ENCODE peak calls at places on chromosomes 2 and 18, in ten cellular contexts. A is left lung, G is OCI-LY7, C is hepatocyte, J is DND-41, I is A549, O is lung, S is Panc1, V is adrenal gland, T is mucosa of descending colon. R is an unnamed sample.
A peak's percentile ranks its signal among the peaks of the same experiment; 100 is the strongest.

GRCh38 chr2:3778841-3779505 is 75.6 kb downstream of the DCDC2C start:
- DNase-seq in A (peak; percentile 71), G (no peak), C (no peak), J (no peak), I (no peak), O (no peak), S (no peak), V (no peak), T (no peak), R (no peak)

GRCh38 chr2:116924509-116924908 is 890.0 kb upstream of the DDX18 start:
- DNase-seq in A (no peak), G (no peak), C (no peak), J (no peak), I (no peak), O (no peak), S (no peak), V (no peak), T (no peak), R (no peak)

GRCh38 chr18:76212958-76213357 is 282.1 kb downstream of the ZNF516 start:
- DNase-seq in A (no peak), G (peak; percentile 63), C (no peak), J (peak; percentile 81), I (no peak), O (no peak), S (no peak), V (no peak), T (no peak), R (no peak)

GRCh38 chr18:59616501-59616900 is 80.7 kb downstream of the CCBE1 start:
- DNase-seq in A (no peak), G (no peak), C (no peak), J (no peak), I (no peak), O (no peak), S (no peak), V (no peak), T (no peak), R (no peak)

GRCh38 chr18:46386788-46387187 is 270.2 kb downstream of the LOXHD1 start:
- DNase-seq in A (no peak), G (no peak), C (no peak), J (no peak), I (no peak), O (no peak), S (no peak), V (no peak), T (no peak), R (no peak)

GRCh38 chr2:1068832-1069231 is 118.2 kb downstream of the SNTG2 start:
- DNase-seq in A (no peak), G (no peak), C (no peak), J (no peak), I (no peak), O (no peak), S (no peak), V (no peak), T (no peak), R (no peak)

GRCh38 chr2:72988041-72988440 is 70.7 kb downstream of the EMX1 start:
- DNase-seq in A (no peak), G (no peak), C (no peak), J (no peak), I (no peak), O (no peak), S (no peak), V (no peak), T (no peak), R (no peak)

GRCh38 chr2:109616184-109616583 is 2.0 kb downstream of the SOWAHC start:
- DNase-seq in A (no peak), G (no peak), C (no peak), J (no peak), I (no peak), O (no peak), S (no peak), V (no peak), T (no peak), R (no peak)

DNA sequence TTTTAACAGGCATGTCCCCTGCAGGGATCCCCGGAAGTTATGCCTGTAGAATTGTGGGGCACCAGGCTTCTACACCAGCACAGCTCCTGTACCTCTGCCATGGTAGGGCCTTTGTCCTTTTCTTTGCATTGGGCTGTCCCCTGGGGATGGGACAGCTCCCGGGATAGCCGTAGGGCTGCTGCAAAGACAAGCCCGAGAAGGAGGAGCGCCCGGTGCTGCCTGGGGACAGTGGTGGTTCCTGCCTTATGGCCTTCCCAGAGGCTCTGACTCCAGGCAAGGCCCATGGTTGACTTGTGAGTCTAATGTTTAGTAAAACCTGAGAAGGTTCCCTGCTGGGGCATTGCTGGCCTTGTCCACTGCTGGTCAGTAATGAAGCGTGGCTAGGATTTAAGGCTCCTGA is 30.9 kb downstream of the TMEM37 start:
- DNase-seq in A (no peak), G (no peak), C (no peak), J (no peak), I (no peak), O (no peak), S (no peak), V (no peak), T (no peak), R (no peak)
- TF ChIP-seq CTCF in A (no peak), G (no peak), C (no peak), J (no peak), I (no peak), O (no peak), S (no peak), V (no peak), T (no peak), R (no peak)

GRCh38 chr2:64748147-64748546 is 94.4 kb upstream of the SERTAD2 start:
- DNase-seq in A (no peak), G (peak; percentile 28), C (no peak), J (no peak), I (no peak), O (no peak), S (no peak), V (no peak), T (no peak), R (no peak)

GRCh38 chr2:64750001-64750816 is 96.5 kb upstream of the SERTAD2 start:
- DNase-seq in A (peak; percentile 85), G (peak; percentile 63), C (peak; percentile 74), J (peak; percentile 28), I (peak; percentile 53), O (peak; percentile 54), S (no peak), V (peak; percentile 72), T (peak; percentile 80), R (peak; percentile 62)

GRCh38 chr2:64750817-64751285 is 97.1 kb upstream of the SERTAD2 start:
- DNase-seq in A (peak; percentile 100), G (peak; percentile 99), C (peak; percentile 100), J (peak; percentile 98), I (no peak), O (peak; percentile 98), S (peak; percentile 99), V (peak; percentile 99), T (no peak), R (peak; percentile 97)

GRCh38 chr2:64748561-64748960 is 94.8 kb upstream of the SERTAD2 start:
- DNase-seq in A (no peak), G (peak; percentile 60), C (no peak), J (no peak), I (no peak), O (no peak), S (no peak), V (no peak), T (no peak), R (no peak)

DNA sequence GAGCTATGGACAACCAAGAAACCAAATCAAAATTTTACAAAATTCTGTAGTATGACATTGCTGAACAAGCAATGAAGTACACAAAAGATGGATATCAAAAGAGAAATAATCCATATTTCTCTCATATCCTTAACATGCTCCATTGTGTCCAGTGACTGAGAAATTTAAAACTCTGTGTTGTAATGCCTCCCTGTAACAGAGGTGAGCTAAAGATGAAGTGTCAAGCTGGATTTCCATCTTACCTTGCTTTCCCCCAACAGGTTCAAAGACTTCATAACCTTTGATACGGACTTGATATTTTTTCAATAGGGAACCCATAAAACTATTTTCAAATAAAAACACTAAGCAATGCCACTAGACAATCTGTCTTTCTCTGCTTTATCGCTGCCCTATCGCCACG is 95.7 kb upstream of the SERTAD2 start:
- DNase-seq in A (no peak), G (peak; percentile 63), C (no peak), J (no peak), I (no peak), O (no peak), S (no peak), V (no peak), T (no peak), R (no peak)
- H3K4me1 ChIP-seq in A (peaks cover 30% of the 10 kb centered on the region), G (peaks cover 58% of the 10 kb centered on the region), C (peaks cover 16% of the 10 kb centered on the region), J (peaks cover 24% of the 10 kb centered on the region), I (peaks cover 36% of the 10 kb centered on the region), O (peaks cover 2% of the 10 kb centered on the region), S (peaks cover 37% of the 10 kb centered on the region), V (peaks cover 7% of the 10 kb centered on the region), T (peaks cover 5% of the 10 kb centered on the region), R (peaks cover 19% of the 10 kb centered on the region)

GRCh38 chr2:96114903-96115581 is 1.3 kb downstream of the ADRA2B start:
- DNase-seq in A (peak; percentile 60), G (no peak), C (no peak), J (no peak), I (no peak), O (no peak), S (no peak), V (no peak), T (peak; percentile 40), R (no peak)

GRCh38 chr2:96116424-96116878 is at the start of gene ADRA2B:
- DNase-seq in A (peak; percentile 91), G (peak; percentile 44), C (peak; percentile 91), J (no peak), I (peak; percentile 46), O (peak; percentile 76), S (no peak), V (peak; percentile 53), T (peak; percentile 85), R (peak; percentile 72)

GRCh38 chr2:96116879-96117533 is 635 bp upstream of the ADRA2B start:
- DNase-seq in A (peak; percentile 92), G (peak; percentile 70), C (peak; percentile 86), J (no peak), I (peak; percentile 85), O (no peak), S (no peak), V (peak; percentile 53), T (peak; percentile 60), R (peak; percentile 44)

GRCh38 chr2:96114546-96114902 is 1.8 kb downstream of the ADRA2B start:
- DNase-seq in A (peak; percentile 80), G (no peak), C (no peak), J (no peak), I (no peak), O (no peak), S (no peak), V (no peak), T (peak; percentile 31), R (no peak)

GRCh38 chr2:96115631-96116423 is 544 bp downstream of the ADRA2B start:
- DNase-seq in A (peak; percentile 60), G (no peak), C (no peak), J (no peak), I (no peak), O (no peak), S (no peak), V (no peak), T (peak; percentile 54), R (no peak)
- H3K4me3 ChIP-seq in A (peak overlapping the region; percentile 64), G (no peak overlapping the region), C (peak overlapping the region; percentile 53), J (no peak overlapping the region), I (peak overlapping the region; percentile 69), O (no peak overlapping the region), S (peak overlapping the region; percentile 44), V (peak overlapping the region; percentile 17), T (no peak overlapping the region), R (peak overlapping the region; percentile 50)

GRCh38 chr2:166360426-166360825 is 15.3 kb downstream of the SCN9A start:
- DNase-seq in A (no peak), G (no peak), C (no peak), J (no peak), I (no peak), O (no peak), S (no peak), V (no peak), T (no peak), R (no peak)

GRCh38 chr2:166365239-166365638 is 10.5 kb downstream of the SCN9A start:
- DNase-seq in A (no peak), G (no peak), C (no peak), J (no peak), I (no peak), O (no peak), S (no peak), V (no peak), T (no peak), R (no peak)

GRCh38 chr2:166360906-166361305 is 14.8 kb downstream of the SCN9A start:
- DNase-seq in A (no peak), G (no peak), C (no peak), J (no peak), I (no peak), O (no peak), S (no peak), V (no peak), T (no peak), R (no peak)

GRCh38 chr2:166364476-166365161 is 11.1 kb downstream of the SCN9A start:
- DNase-seq in A (no peak), G (no peak), C (no peak), J (no peak), I (no peak), O (no peak), S (no peak), V (no peak), T (no peak), R (no peak)

DNA sequence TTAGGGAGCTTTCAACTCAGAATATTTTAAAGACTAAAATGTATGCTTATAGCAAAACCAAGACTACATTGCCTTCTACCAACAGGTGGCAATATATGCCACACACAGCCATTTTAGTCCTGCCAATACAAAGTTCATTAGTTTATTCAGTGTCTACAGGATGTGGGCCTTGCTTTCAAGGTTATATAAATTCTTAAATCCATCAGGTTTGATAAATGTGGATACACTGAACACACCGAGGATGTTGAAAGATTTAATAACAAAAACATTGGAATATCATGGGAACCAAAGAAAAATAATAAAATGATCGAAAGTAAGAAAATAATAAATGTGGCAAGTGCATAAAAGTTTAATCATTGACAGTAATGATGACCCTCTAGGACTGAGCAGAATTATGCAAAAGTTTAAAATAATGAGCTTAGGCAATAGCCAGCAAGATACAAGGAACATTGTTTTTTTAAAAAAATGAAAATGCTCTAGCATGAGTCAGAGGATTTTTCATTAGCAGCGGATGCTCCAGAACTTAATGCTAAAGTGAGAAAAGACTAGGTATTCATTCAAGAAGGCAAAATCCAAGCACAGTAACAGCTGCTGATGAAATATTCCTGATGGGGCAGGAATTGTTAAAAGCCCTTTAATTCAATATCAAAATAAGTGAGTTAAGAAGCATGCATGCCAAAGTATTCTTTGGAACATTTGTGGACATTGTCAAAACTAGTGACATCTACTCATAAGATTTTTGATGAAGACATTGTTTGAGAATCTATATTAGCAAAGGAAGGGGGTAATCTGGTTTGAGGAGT is 14.2 kb downstream of the SCN9A start:
- DNase-seq in A (no peak), G (peak; percentile 28), C (peak; percentile 30), J (no peak), I (no peak), O (no peak), S (no peak), V (no peak), T (no peak), R (no peak)
- TF ChIP-seq CTCF in A (peak; percentile 30), G (peak; percentile 80), C (peak; percentile 67), J (peak; percentile 52), I (peak; percentile 72), O (peak; percentile 12), S (peak; percentile 64), V (no peak), T (no peak), R (no peak)